ENCODE peak calls at places on chromosomes 5 and 9, in four cellular contexts. S is posterior cingulate gyrus; E is stimulated activated naive CD4-positive, alpha-beta T cell; T is stimulated activated CD4-positive, alpha-beta T cell treated with anti-CD3 and anti-CD28 coated beads, Interleukin-15, amount 100 ng/mL, for 24 hours. B is an unnamed sample.

GRCh38 chr9:124652994-124653393 is 118.1 kb downstream of the NR6A1 start:
- DNase-seq in S (no peak), E (no peak), T (no peak), B (no peak)

GRCh38 chr5:1108008-1108864 is 3.6 kb downstream of the SLC12A7 start:
- DNase-seq in S (no peak), E (no peak), T (no peak), B (no peak)

GRCh38 chr9:37942616-37943328 is 38.8 kb upstream of the SLC25A51 start:
- DNase-seq in S (no peak), E (no peak), T (no peak), B (no peak)

GRCh38 chr9:119004618-119004990 is 364.6 kb downstream of the BRINP1 start:
- DNase-seq in S (no peak), E (no peak), T (no peak), B (no peak)

GRCh38 chr9:134488251-134488900 is 153.2 kb upstream of the COL5A1 start:
- DNase-seq in S (peak; percentile 74), E (no peak), T (no peak), B (no peak)

GRCh38 chr5:126438871-126439270 is 15.7 kb downstream of the GRAMD2B start:
- DNase-seq in S (no peak), E (no peak), T (no peak), B (no peak)

GRCh38 chr5:79284852-79285251 is 48.9 kb downstream of the JMY start:
- DNase-seq in S (no peak), E (no peak), T (no peak), B (no peak)

GRCh38 chr5:28324174-28324573 is 1285.8 kb upstream of the CDH9 start:
- DNase-seq in S (no peak), E (no peak), T (no peak), B (no peak)

GRCh38 chr9:69932901-69933300 is 110.7 kb upstream of the MAMDC2 start:
- DNase-seq in S (no peak), E (no peak), T (peak; percentile 2), B (no peak)

GRCh38 chr9:117344892-117345660 is 69.8 kb downstream of the ASTN2 start:
- DNase-seq in S (no peak), E (no peak), T (no peak), B (no peak)

B was measured in central memory CD4-positive, alpha-beta T cell.